ENCODE peak calls at places on chromosomes 3 and 15, in five cellular contexts. S, T, W, R and Y are unnamed samples.

GRCh38 chr3:98628317-98628716 is 34.9 kb upstream of the CPOX start:
- DNase-seq in T (no peak), R (no peak), W (no peak), S (no peak), Y (no peak)

GRCh38 chr3:152635354-152635753 is 199.6 kb upstream of the P2RY1 start:
- DNase-seq in S (no peak), W (no peak), R (no peak), T (no peak), Y (no peak)

GRCh38 chr3:80675790-80676189 is 908.0 kb upstream of the ROBO1 start:
- DNase-seq in T (no peak), S (no peak), W (no peak), R (no peak), Y (no peak)

GRCh38 chr15:73716417-73716816 is 32.2 kb downstream of the CD276 start:
- DNase-seq in T (no peak), W (no peak), R (no peak), S (no peak), Y (no peak)

GRCh38 chr3:112175646-112176045 is 42.6 kb upstream of the GCSAM start:
- DNase-seq in S (no peak), W (no peak), T (no peak), R (no peak), Y (no peak)

GRCh38 chr15:34292591-34292990 is 45.0 kb downstream of the SLC12A6 start:
- DNase-seq in R (no peak), W (no peak), T (no peak), S (no peak), Y (no peak)

GRCh38 chr15:52528465-52529288 is at the start of gene MYO5A:
- DNase-seq in W (peak), R (no peak), T (peak), S (peak), Y (peak)

GRCh38 chr3:30966896-30967295 is 72.4 kb upstream of the GADL1 start:
- DNase-seq in S (no peak), W (no peak), R (no peak), T (no peak), Y (no peak)

GRCh38 chr3:117610156-117610555 is 900.6 kb downstream of the TUSC7 start:
- DNase-seq in T (no peak), R (no peak), W (no peak), S (peak), Y (no peak)

GRCh38 chr15:70033529-70034140 is 64.1 kb downstream of the TLE3 start:
- DNase-seq in T (no peak), R (no peak), S (peak), W (peak), Y (no peak)

GRCh38 chr15:83694030-83694429 is 40.1 kb downstream of the ADAMTSL3 start:
- DNase-seq in R (no peak), T (peak), S (peak), W (peak), Y (peak)

GRCh38 chr3:33115024-33115768 is 1.4 kb downstream of the CRTAP start:
- DNase-seq in S (peak), W (peak), T (peak), R (peak), Y (peak)

GRCh38 chr3:185693985-185694675 is 108.0 kb downstream of the SENP2 start:
- DNase-seq in W (peak), S (peak), T (no peak), R (no peak), Y (peak)

GRCh38 chr3:100060685-100061484 is 53.4 kb downstream of the FILIP1L start:
- DNase-seq in T (no peak), S (no peak), R (no peak), W (no peak), Y (no peak)

GRCh38 chr15:60772395-60773120 is 293.6 kb upstream of the ICE2 start:
- DNase-seq in S (no peak), T (no peak), W (no peak), R (no peak), Y (no peak)

GRCh38 chr15:83365370-83365938 is 81.0 kb upstream of the BNC1 start:
- DNase-seq in S (peak), R (no peak), W (peak), T (no peak), Y (peak)

GRCh38 chr3:15409774-15410173 is 17.6 kb downstream of the METTL6 start:
- DNase-seq in W (no peak), R (no peak), S (no peak), T (no peak), Y (no peak)

GRCh38 chr3:47162695-47163022 is 1.3 kb downstream of the SETD2 start:
- DNase-seq in T (no peak), R (no peak), W (no peak), S (peak), Y (peak)

GRCh38 chr3:183274609-183275008 is 21.6 kb downstream of the B3GNT5 start:
- DNase-seq in T (no peak), W (no peak), R (no peak), S (no peak), Y (no peak)

GRCh38 chr3:149528344-149528657 is 53.8 kb downstream of the TM4SF4 start:
- DNase-seq in T (no peak), W (no peak), R (no peak), S (no peak), Y (no peak)

GRCh38 chr3:89098964-89099585 is 8.3 kb upstream of the EPHA3 start:
- DNase-seq in S (peak), T (no peak), R (no peak), W (peak), Y (peak)

GRCh38 chr3:30286007-30286669 is 320.3 kb upstream of the TGFBR2 start:
- DNase-seq in T (peak), R (peak), S (peak), W (peak), Y (peak)

GRCh38 chr3:52428151-52429005 is 16.5 kb downstream of the SEMA3G start:
- DNase-seq in W (peak), R (no peak), T (no peak), S (peak), Y (peak)

GRCh38 chr3:39103324-39103693 is 4.1 kb downstream of the GORASP1 start:
- DNase-seq in S (no peak), T (no peak), R (no peak), W (no peak), Y (no peak)

GRCh38 chr3:168040624-168041208 is 55.0 kb downstream of the GOLIM4 start:
- DNase-seq in R (no peak), W (peak), T (no peak), S (peak), Y (peak)

GRCh38 chr3:41026394-41027177 is 172.7 kb upstream of the CTNNB1 start:
- DNase-seq in T (peak), R (peak), S (peak), W (peak), Y (peak)

GRCh38 chr3:111517801-111518200 is 24.2 kb upstream of the CD96 start:
- DNase-seq in R (no peak), T (no peak), S (no peak), W (no peak), Y (no peak)

GRCh38 chr3:46184469-46184868 is 23.6 kb downstream of the CCR1 start:
- DNase-seq in T (no peak), W (peak), S (peak), R (no peak), Y (peak)

GRCh38 chr15:60374628-60375081 is 23.1 kb downstream of the ANXA2 start:
- DNase-seq in W (peak), S (peak), R (peak), T (peak), Y (peak)

GRCh38 chr3:45612918-45613602 is 18.5 kb downstream of the LIMD1 start:
- DNase-seq in W (peak), T (no peak), R (no peak), S (no peak), Y (peak)

GRCh38 chr15:46344906-46345305 is 710.1 kb downstream of the SQOR start:
- DNase-seq in T (no peak), W (no peak), R (no peak), S (no peak), Y (no peak)

GRCh38 chr3:39255503-39256325 is 24.1 kb downstream of the CX3CR1 start:
- DNase-seq in R (no peak), T (no peak), W (no peak), S (no peak), Y (no peak)

GRCh38 chr15:45871121-45871855 is 236.5 kb downstream of the SQOR start:
- DNase-seq in T (no peak), W (no peak), S (no peak), R (no peak), Y (peak)

GRCh38 chr3:13549513-13550256 is 760 bp downstream of the FBLN2 start:
- DNase-seq in T (peak), R (no peak), W (no peak), S (no peak), Y (no peak)

GRCh38 chr3:48858709-48859108 is 11.0 kb upstream of the PRKAR2A start:
- DNase-seq in R (no peak), T (no peak), S (no peak), W (no peak), Y (no peak)

GRCh38 chr3:150069158-150069536 is 98.5 kb upstream of the PFN2 start:
- DNase-seq in S (no peak), W (no peak), R (no peak), T (no peak), Y (no peak)

GRCh38 chr15:74907277-74907870 is 723 bp upstream of the FAM219B start:
- DNase-seq in S (no peak), R (no peak), W (no peak), T (no peak), Y (no peak)

GRCh38 chr15:82950746-82951370 is 1.7 kb downstream of the HOMER2 start:
- DNase-seq in W (no peak), R (no peak), S (no peak), T (no peak), Y (no peak)

GRCh38 chr15:26095710-26096330 is 232.7 kb upstream of the ATP10A start:
- DNase-seq in R (no peak), W (no peak), T (no peak), S (no peak), Y (no peak)

GRCh38 chr15:26102365-26102764 is 239.2 kb upstream of the ATP10A start:
- DNase-seq in R (no peak), T (no peak), W (no peak), S (no peak), Y (no peak)

GRCh38 chr15:26097216-26097615 is 234.1 kb upstream of the ATP10A start:
- DNase-seq in R (no peak), S (no peak), T (no peak), W (no peak), Y (no peak)

GRCh38 chr15:26101443-26101842 is 238.3 kb upstream of the ATP10A start:
- DNase-seq in S (no peak), T (no peak), W (no peak), R (no peak), Y (no peak)

DNA sequence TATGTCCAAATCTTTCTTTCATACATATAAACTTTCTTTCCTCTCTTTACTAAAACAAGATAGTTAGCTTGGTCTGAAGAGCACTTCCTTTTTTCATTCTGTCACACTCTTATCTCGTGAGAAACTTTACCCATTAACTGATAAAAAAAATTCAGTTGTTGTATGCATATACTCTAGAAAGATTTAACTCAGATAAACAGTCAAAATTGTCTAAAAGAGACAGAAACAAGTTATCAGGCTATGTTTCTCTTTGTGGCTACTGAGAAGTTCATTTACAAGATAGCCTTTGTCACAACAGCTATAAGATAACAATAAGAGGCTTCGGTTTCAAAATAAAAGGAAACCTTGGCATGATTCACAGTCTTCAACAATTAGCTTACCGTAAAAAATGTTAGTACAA is 235.7 kb upstream of the ATP10A start:
- DNase-seq in R (no peak), W (no peak), S (no peak), T (no peak), Y (no peak)
- H3K4me3 ChIP-seq in R (no peak), W (no peak), S (no peak), T (no peak), Y (no peak)

GRCh38 chr3:140219923-140220452 is 285.0 kb downstream of the CLSTN2 start:
- DNase-seq in R (no peak), W (no peak), S (no peak), T (no peak), Y (no peak)

GRCh38 chr3:140219161-140219745 is 284.3 kb downstream of the CLSTN2 start:
- DNase-seq in R (no peak), W (no peak), T (no peak), S (no peak), Y (no peak)

GRCh38 chr3:140216249-140216648 is 281.3 kb downstream of the CLSTN2 start:
- DNase-seq in W (no peak), T (no peak), R (no peak), S (peak), Y (no peak)
- TF ChIP-seq CTCF in W (peak), T (no peak), R (no peak), S (peak), Y (peak)

GRCh38 chr3:9552252-9552999 is 1.2 kb downstream of the LHFPL4 start:
- DNase-seq in R (no peak), W (peak), T (no peak), S (peak), Y (peak)

GRCh38 chr3:9553021-9553948 is at the start of gene LHFPL4:
- DNase-seq in W (no peak), R (no peak), T (no peak), S (no peak), Y (no peak)

GRCh38 chr3:9549600-9549999 is 4.0 kb downstream of the LHFPL4 start:
- DNase-seq in S (no peak), T (no peak), R (no peak), W (no peak), Y (no peak)

GRCh38 chr3:9548991-9549390 is 4.6 kb downstream of the LHFPL4 start:
- DNase-seq in S (no peak), T (no peak), R (no peak), W (no peak), Y (no peak)

GRCh38 chr3:9550999-9551398 is 2.6 kb downstream of the LHFPL4 start:
- DNase-seq in W (no peak), R (no peak), S (no peak), T (no peak), Y (no peak)
- H3K4me3 ChIP-seq in W (no peak), R (no peak), S (no peak), T (no peak), Y (no peak)

DNA sequence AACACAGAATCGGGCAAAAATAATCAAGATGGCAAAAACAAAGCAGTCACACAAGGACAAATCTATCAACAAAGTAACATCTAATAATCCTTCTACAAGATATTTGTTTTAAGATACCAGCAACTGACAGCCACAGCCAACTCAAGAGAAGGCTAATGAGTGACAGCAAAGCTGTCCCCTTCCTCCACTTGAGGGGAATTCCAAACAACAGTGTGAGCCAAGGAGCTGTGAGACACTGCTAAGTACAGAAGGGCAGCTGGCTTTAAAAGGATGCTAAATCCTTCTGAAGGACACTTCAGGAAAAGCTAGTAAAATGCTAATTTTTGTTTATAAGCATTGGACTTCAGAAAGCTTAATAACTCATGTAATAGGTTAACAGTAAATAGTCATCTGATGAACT is 120.4 kb upstream of the GOLGA8J start:
- DNase-seq in R (no peak), T (no peak), S (no peak), W (no peak), Y (no peak)
- TF ChIP-seq CTCF in R (no peak), T (no peak), S (no peak), W (no peak), Y (no peak)

GRCh38 chr15:62541250-62541649 is 376.2 kb upstream of the C2CD4B start:
- DNase-seq in S (no peak), R (no peak), W (no peak), T (no peak), Y (no peak)

GRCh38 chr15:62549345-62549970 is 384.4 kb upstream of the C2CD4B start:
- DNase-seq in S (peak), T (no peak), W (peak), R (no peak), Y (peak)

GRCh38 chr15:62547584-62547983 is 382.5 kb upstream of the C2CD4B start:
- DNase-seq in R (no peak), S (no peak), W (no peak), T (peak), Y (no peak)

GRCh38 chr15:62544446-62544845 is 379.4 kb upstream of the C2CD4B start:
- DNase-seq in R (no peak), W (no peak), T (peak), S (no peak), Y (no peak)

DNA sequence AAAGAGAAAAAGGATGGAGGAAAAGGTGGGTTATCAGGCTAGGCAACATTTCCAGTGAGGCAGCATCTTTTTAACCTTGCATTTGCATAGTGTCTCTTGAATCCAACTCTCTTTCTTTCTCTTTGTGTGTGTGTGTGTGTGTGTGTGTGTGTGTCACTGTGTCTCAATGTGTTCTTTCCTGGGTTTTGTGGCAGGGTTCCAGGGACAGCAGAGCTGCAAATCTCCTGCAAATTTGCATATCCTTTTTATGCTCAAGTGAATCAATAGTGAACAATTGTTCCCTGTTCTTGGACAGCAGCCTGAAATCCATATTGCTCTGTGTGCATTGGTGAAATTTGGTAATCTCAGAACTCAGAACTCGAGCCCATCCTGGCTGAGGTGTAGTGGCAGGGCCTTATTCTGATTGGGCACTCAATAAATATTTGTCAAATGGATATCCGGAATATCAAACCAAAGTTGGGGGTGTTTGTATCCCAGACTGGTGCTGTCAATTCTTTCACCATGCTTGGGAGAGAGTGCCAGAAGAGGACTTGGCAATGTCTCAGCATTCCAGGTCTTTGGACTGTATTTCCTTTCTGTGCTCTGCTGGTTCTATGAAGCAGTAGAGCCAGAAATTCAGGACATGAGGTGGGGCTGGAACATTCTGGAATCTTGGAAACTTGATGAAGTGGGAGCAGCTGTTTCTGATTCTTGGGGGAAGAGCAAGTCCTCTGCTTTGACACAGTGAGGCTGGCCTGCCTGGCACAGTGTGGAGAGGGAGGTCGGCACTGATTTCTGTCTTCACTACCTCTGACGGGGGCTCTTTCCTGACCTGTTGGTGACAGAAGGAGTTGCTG is 380.5 kb upstream of the C2CD4B start:
- DNase-seq in R (no peak), T (peak), W (peak), S (no peak), Y (peak)
- H3K4me3 ChIP-seq in R (peak), T (no peak), W (no peak), S (no peak), Y (no peak)

GRCh38 chr3:9396632-9397330 is 634 bp upstream of the SETD5 start:
- DNase-seq in T (peak), W (peak), S (peak), R (peak), Y (peak)
- TF ChIP-seq CTCF in T (no peak), W (no peak), S (no peak), R (no peak), Y (no peak)

GRCh38 chr3:126083138-126083445 is 832 bp downstream of the SLC41A3 start:
- DNase-seq in T (no peak), R (no peak), S (no peak), W (no peak), Y (no peak)
- H3K4me3 ChIP-seq in T (peak), R (peak), S (peak), W (peak), Y (peak)

DNA sequence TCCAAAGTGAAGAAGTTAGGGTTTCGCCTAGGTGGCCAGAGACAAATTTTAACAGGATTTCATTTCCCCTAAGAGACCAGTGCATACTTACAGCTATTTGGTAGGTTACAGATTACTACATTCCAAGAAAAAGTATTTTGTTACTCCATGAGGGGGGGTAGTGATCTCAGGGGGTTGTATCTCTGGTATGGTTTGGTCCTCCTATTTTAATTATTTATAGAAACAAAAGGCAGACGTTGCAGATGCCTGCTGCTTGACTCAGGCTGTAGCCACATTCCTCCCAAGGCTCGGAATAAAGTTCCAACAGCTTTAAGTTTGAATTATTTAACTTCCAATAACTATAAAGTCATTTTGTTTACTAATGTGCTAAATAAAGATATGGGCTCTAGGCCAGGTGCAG is 1.3 kb upstream of the TRIM59 start:
- DNase-seq in S (peak), T (no peak), W (peak), R (no peak), Y (peak)
- TF ChIP-seq CTCF in S (no peak), T (no peak), W (peak), R (no peak), Y (no peak)

GRCh38 chr15:68227806-68228142 is 1.8 kb downstream of the CLN6 start:
- DNase-seq in W (no peak), S (no peak), R (no peak), T (no peak), Y (no peak)
- H3K4me3 ChIP-seq in W (peak), S (no peak), R (no peak), T (no peak), Y (no peak)

GRCh38 chr3:162489853-162490252 is 993.2 kb downstream of the OTOL1 start:
- DNase-seq in W (no peak), S (no peak), T (no peak), R (no peak), Y (peak)
- TF ChIP-seq CTCF in W (no peak), S (no peak), T (no peak), R (no peak), Y (peak)